ENCODE peak calls at places on chromosomes 5 and 9, in six cellular contexts. L is sigmoid colon; I is CD4-positive, alpha-beta T cell; C is progenitor cell of endocrine pancreas; G is heart left ventricle; A is ascending aorta. T is an unnamed sample.

GRCh38 chr9:87854563-87854962 is 28.1 kb upstream of the SPATA31E1 start:
- DNase-seq in C (no peak), I (no peak), A (no peak), L (no peak), G (no peak), T (no peak)

GRCh38 chr5:19866088-19866446 is 121.9 kb downstream of the CDH18 start:
- DNase-seq in A (no peak), L (no peak), C (no peak), I (no peak), G (no peak), T (no peak)

GRCh38 chr5:39485075-39485474 is 60.3 kb upstream of the DAB2 start:
- DNase-seq in A (no peak), G (no peak), I (no peak), L (no peak), C (no peak), T (no peak)

GRCh38 chr5:43728581-43728980 is 125.6 kb downstream of the NNT start:
- DNase-seq in C (no peak), L (no peak), G (no peak), I (no peak), A (no peak), T (no peak)

GRCh38 chr5:56468278-56468677 is 235.1 kb upstream of the ANKRD55 start:
- DNase-seq in G (no peak), A (no peak), I (no peak), C (no peak), L (no peak), T (no peak)

GRCh38 chr5:160467555-160468418 is 46.1 kb downstream of the PTTG1 start:
- DNase-seq in C (no peak), I (peak; percentile 72), G (peak; percentile 81), A (peak; percentile 73), L (peak; percentile 81), T (peak; percentile 86)

GRCh38 chr5:426392-426976 is 16.5 kb upstream of the EXOC3 start:
- DNase-seq in A (no peak), G (no peak), C (no peak), L (peak; percentile 12), I (no peak), T (no peak)

GRCh38 chr9:77456829-77457437 is 191.2 kb downstream of the GNA14 start:
- DNase-seq in G (peak; percentile 83), L (peak; percentile 92), C (peak; percentile 67), A (peak; percentile 92), I (peak; percentile 73), T (peak; percentile 79)

GRCh38 chr5:142715291-142715690 is 29.4 kb upstream of the FGF1 start:
- DNase-seq in C (no peak), G (no peak), I (no peak), A (peak; percentile 59), L (no peak), T (no peak)

GRCh38 chr5:16736158-16736994 is 119.6 kb upstream of the RETREG1 start:
- DNase-seq in G (no peak), L (no peak), A (no peak), C (peak; percentile 43), I (no peak), T (no peak)

GRCh38 chr9:94996638-94997037 is 270.1 kb downstream of the AOPEP start:
- DNase-seq in G (no peak), I (no peak), A (no peak), L (no peak), C (no peak), T (no peak)

GRCh38 chr9:127305450-127306226 is 41.1 kb downstream of the GARNL3 start:
- DNase-seq in L (no peak), A (no peak), I (no peak), G (no peak), C (no peak), T (no peak)

GRCh38 chr5:1167728-1168709 is 33.4 kb upstream of the SLC6A19 start:
- DNase-seq in A (peak; percentile 76), C (peak; percentile 60), G (peak; percentile 76), I (peak; percentile 52), L (peak; percentile 80), T (peak; percentile 82)

GRCh38 chr5:163350083-163350482 is 87.3 kb upstream of the CCNG1 start:
- DNase-seq in G (no peak), L (no peak), A (no peak), C (no peak), I (no peak), T (no peak)

GRCh38 chr5:128254789-128255188 is 171.2 kb downstream of the SLC12A2 start:
- DNase-seq in G (peak; percentile 23), C (no peak), A (no peak), L (no peak), I (no peak), T (no peak)

GRCh38 chr5:7250609-7251008 is 145.3 kb upstream of the ADCY2 start:
- DNase-seq in A (no peak), G (no peak), C (no peak), L (no peak), I (no peak), T (no peak)

GRCh38 chr5:92676839-92677197 is 904.2 kb downstream of the NR2F1-AS1 start:
- DNase-seq in G (no peak), L (no peak), A (no peak), C (no peak), I (no peak), T (no peak)

GRCh38 chr9:70466976-70467551 is 52.6 kb upstream of the KLF9 start:
- DNase-seq in I (no peak), L (no peak), A (peak; percentile 66), C (no peak), G (no peak), T (no peak)

DNA sequence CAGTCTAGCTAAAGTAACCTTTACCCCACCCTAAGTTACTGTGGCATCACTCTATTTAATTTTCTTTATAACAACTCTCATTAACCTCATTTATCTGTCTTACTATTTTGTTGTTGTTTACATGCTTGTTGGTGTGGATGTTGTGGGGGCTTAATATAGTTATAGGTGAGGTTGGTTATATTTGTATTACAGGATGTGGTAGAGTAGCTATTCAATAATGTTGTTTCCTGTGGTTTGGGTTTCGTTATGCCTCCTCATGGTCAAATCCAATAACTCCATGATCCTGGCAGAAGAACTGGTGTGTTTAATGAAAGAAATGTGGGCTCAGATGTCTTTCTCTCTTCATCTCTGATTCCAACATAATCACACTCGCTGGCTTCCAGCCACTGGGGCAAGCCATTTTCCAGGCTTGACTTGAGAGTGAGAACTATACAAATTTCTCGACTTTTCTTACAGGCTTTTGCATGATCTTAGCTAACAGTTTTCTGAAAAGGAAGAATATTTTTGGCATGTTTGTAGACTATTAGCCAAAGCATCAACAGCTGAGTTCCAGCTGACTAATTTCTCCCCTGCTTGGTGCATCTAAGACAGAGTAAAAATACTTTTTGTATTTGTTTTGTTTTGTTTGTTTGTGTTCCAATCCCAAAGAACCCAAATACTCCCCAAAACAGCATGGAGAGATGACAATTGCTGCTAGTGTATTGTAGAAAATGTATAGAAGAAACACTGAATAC is 303.7 kb upstream of the PAPPA start:
- DNase-seq in A (no peak), G (no peak), L (no peak), I (no peak), C (no peak), T (no peak)
- TF ChIP-seq CTCF in A (no peak), G (no peak), L (no peak), I (no peak), C (no peak), T (no peak)

GRCh38 chr5:180289966-180290365 is 1.9 kb downstream of the MAPK9 start:
- DNase-seq in C (no peak), A (no peak), G (no peak), L (no peak), I (no peak), T (no peak)

GRCh38 chr5:180291943-180292831 is at the start of gene MAPK9:
- DNase-seq in C (peak; percentile 81), G (peak; percentile 92), I (peak; percentile 85), L (peak; percentile 88), A (peak; percentile 89), T (peak; percentile 94)

GRCh38 chr5:180289433-180289832 is 2.5 kb downstream of the MAPK9 start:
- DNase-seq in I (no peak), C (no peak), A (no peak), L (no peak), G (no peak), T (no peak)

GRCh38 chr5:180290568-180291233 is 1.2 kb downstream of the MAPK9 start:
- DNase-seq in C (no peak), L (no peak), G (no peak), A (no peak), I (no peak), T (no peak)

DNA sequence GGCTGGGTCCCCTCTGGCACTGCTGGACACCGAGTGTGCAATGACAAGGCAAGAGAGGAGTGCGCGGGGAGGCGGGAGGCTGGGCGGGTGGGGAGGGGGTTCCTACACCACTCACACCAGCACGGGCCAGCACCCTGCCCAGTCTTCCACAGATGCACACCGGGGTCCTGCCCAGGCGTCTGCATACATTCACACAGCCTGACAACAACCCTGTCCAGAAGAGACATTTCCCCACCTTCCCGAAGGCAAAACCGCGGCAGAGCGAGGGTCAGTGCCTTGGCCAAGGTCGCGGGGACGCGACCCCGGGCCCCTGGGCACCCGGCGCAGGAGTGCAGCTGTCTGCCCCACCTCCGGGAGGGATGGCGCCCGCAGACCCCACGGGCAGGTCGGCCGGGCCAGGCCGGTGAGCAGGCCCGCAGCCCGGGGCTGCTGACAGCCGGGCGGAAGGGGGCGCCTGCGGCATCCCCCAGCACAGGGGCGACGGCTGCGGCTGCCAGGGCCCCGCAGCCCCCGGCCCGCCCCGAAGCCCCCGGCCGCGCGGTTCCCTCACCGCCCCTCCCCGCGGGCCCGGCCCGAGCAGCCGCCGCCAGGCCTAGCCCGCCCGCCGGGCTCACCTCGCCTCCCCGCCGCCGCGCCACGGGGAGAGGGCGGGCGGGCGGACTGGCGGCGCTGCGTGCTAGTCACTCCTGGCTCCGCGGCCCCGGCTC is 496 bp downstream of the MAPK9 start:
- DNase-seq in L (no peak), A (no peak), I (no peak), C (peak; percentile 37), G (no peak), T (peak; percentile 60)
- TF ChIP-seq CTCF in L (peak; percentile 14), A (no peak), I (peak; percentile 24), C (peak; percentile 38), G (no peak), T (peak; percentile 41)

DNA sequence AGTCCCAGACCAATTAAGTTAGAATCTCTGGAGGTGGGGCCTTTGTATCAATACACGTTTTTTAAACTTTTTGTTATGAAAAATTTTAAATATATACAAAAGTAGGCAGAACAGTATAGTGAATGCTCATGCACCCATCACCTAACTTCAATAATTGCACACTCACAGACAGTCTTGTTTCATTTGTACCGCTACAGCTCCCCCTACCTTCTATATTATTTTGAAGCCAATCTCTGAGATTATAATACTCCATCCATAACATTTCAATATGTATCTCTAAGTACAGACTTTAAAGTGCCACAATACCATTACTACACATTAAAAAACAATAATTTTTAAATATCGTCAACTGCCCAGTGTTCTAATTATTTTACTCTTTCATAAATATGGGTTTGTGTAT is 32.9 kb downstream of the ISL1 start:
- DNase-seq in I (no peak), G (no peak), L (no peak), C (no peak), A (no peak), T (no peak)
- TF ChIP-seq CTCF in I (no peak), G (no peak), L (no peak), C (no peak), A (no peak), T (no peak)

DNA sequence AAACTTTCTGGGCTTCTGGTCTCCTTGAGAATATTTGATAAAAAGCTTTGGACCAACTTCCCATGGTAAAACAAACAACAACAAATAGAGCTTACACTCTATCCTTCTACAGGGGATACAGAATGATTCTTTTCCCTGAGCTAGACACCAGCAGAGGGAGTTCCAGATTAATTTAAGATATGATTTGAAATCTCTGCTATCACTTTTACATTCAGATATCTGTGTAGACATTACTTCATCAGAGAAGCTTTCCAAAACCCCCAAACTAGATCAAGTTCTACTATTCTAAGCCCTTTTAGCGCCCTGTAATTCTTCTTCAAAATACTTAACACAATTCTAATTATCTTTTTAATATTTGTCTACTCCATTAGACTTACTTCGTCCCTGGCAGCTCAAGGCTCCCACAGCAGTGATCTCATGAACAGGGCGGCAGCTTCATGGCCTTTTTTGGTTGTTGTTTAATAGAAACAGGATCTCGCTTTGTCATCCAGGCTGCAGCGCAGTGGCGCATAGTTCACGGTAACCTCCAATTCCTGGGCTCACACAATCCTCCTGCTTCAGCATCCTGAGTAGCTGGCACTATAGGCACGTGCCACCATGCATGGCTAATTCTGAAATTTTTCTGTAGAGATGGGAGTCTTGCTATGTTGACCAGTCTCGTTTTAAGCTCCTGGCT is 938 bp upstream of the GALNT12 start:
- DNase-seq in L (peak; percentile 77), A (no peak), G (no peak), C (no peak), I (no peak), T (no peak)
- TF ChIP-seq CTCF in L (no peak), A (peak; percentile 19), G (no peak), C (peak; percentile 12), I (no peak), T (no peak)

T was measured in GM10248.